ENCODE peak calls at places on chromosomes 5 and 9, in eight cellular contexts. W is AG09309, C is cardiac muscle cell, X is nephron progenitor cell, T is esophagus squamous epithelium, D is GM23338, M is IMR-90, N is tibial nerve. Q is an unnamed sample.

GRCh38 chr9:108160039-108160438 is 670.5 kb upstream of the KLF4 start:
- DNase-seq in W (no peak), C (no peak), X (no peak), T (no peak), D (no peak), M (no peak), N (no peak), Q (no peak)

GRCh38 chr9:7144265-7145046 is 386.7 kb downstream of the KDM4C start:
- DNase-seq in W (no peak), C (peak), X (no peak), T (no peak), D (peak), M (no peak), N (no peak), Q (no peak)

GRCh38 chr9:89410709-89411111 is 87.2 kb downstream of the SEMA4D start:
- DNase-seq in W (no peak), C (no peak), X (no peak), T (no peak), D (peak), M (no peak), N (no peak), Q (no peak)

GRCh38 chr5:96577909-96578308 is 84.3 kb upstream of the CAST start:
- DNase-seq in W (no peak), C (no peak), X (no peak), T (no peak), D (no peak), M (peak), N (no peak), Q (no peak)

GRCh38 chr5:176553260-176554085 is 4.3 kb downstream of the CDHR2 start:
- DNase-seq in W (no peak), C (no peak), X (no peak), T (no peak), D (no peak), M (no peak), N (no peak), Q (no peak)

GRCh38 chr5:55062039-55062779 is 38.2 kb downstream of the GZMK start:
- DNase-seq in W (no peak), C (no peak), X (no peak), T (no peak), D (no peak), M (no peak), N (no peak), Q (no peak)

GRCh38 chr5:78518365-78519197 is 130.0 kb downstream of the LHFPL2 start:
- DNase-seq in W (no peak), C (peak), X (no peak), T (no peak), D (peak), M (peak), N (no peak), Q (no peak)

GRCh38 chr9:21656776-21657637 is 145.4 kb upstream of the MTAP start:
- DNase-seq in W (peak), C (no peak), X (no peak), T (no peak), D (no peak), M (peak), N (no peak), Q (peak)

GRCh38 chr5:107352576-107352975 is 318.2 kb downstream of the EFNA5 start:
- DNase-seq in W (no peak), C (no peak), X (no peak), T (no peak), D (no peak), M (no peak), N (no peak), Q (no peak)

GRCh38 chr9:78590068-78590467 is 293.1 kb downstream of the PSAT1 start:
- DNase-seq in W (no peak), C (no peak), X (no peak), T (no peak), D (no peak), M (peak), N (no peak), Q (no peak)

GRCh38 chr9:108049671-108050494 is 560.3 kb upstream of the KLF4 start:
- DNase-seq in W (no peak), C (no peak), X (no peak), T (no peak), D (no peak), M (no peak), N (no peak), Q (no peak)

GRCh38 chr5:156327306-156327705 is 342 bp downstream of the SGCD start:
- DNase-seq in W (no peak), C (no peak), X (no peak), T (no peak), D (no peak), M (no peak), N (no peak), Q (no peak)

GRCh38 chr5:159552751-159553150 is 222.5 kb upstream of the IL12B start:
- DNase-seq in W (peak), C (no peak), X (no peak), T (no peak), D (no peak), M (peak), N (no peak), Q (no peak)

GRCh38 chr5:25646421-25647341 is 1001.9 kb upstream of the CDH10 start:
- DNase-seq in W (no peak), C (no peak), X (no peak), T (no peak), D (no peak), M (no peak), N (no peak), Q (no peak)

GRCh38 chr5:122492675-122493074 is 180.6 kb downstream of the SNCAIP start:
- DNase-seq in W (no peak), C (no peak), X (no peak), T (no peak), D (peak), M (no peak), N (no peak), Q (no peak)

GRCh38 chr5:60674670-60675069 is 25.3 kb downstream of the DEPDC1B start:
- DNase-seq in W (no peak), C (no peak), X (no peak), T (no peak), D (no peak), M (peak), N (no peak), Q (no peak)

GRCh38 chr5:180083529-180084060 is 12.0 kb upstream of the RNF130 start:
- DNase-seq in W (no peak), C (no peak), X (no peak), T (no peak), D (no peak), M (no peak), N (no peak), Q (no peak)

GRCh38 chr5:180080670-180081280 is 9.2 kb upstream of the RNF130 start:
- DNase-seq in W (no peak), C (no peak), X (no peak), T (no peak), D (no peak), M (no peak), N (no peak), Q (no peak)

GRCh38 chr5:180081481-180081880 is 9.9 kb upstream of the RNF130 start:
- DNase-seq in W (no peak), C (no peak), X (no peak), T (no peak), D (no peak), M (no peak), N (no peak), Q (no peak)

GRCh38 chr5:180084638-180085561 is 13.3 kb upstream of the RNF130 start:
- DNase-seq in W (no peak), C (no peak), X (no peak), T (no peak), D (peak), M (no peak), N (no peak), Q (no peak)

DNA sequence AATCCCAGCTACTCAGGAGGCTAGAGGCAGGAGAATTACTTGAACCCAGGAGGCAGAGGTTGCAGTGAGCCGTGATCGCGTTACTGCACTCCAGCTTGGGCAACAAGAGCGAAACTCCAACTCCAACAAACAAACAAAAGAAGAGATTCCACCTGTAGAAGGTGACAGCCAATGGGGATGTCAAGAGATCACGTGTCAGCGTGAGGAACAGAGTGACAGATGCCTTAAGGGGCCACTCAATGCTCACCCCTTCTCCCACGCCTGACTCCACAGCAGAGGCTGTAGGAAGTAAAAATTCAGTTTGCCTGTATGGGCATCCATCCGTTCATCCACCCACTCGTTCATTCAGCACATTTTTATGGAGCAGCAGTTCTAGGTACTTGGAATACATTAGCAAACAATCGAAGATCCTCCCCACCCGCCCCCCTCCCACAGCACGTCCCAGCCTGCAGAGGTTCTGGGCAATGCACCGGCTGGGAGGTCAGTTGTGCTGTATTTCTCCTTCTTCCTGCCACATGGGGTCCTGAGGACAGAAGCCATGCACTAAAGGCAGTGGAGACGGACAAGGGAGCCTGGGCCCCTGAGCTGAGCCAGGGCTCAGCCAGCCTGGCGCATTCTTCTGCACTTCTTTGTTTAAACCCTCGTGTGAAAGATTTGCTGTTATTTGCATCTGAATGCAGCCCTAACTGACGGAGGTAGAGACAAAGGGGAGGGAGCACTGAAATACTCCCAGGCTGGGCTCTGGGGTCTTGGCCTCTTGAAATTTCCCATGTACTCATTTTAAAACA is 11.3 kb upstream of the RNF130 start:
- DNase-seq in W (no peak), C (no peak), X (no peak), T (no peak), D (peak), M (no peak), N (no peak), Q (no peak)
- TF ChIP-seq CTCF in W (no peak), C (no peak), X (no peak), T (no peak), D (no peak), M (no peak), N (no peak), Q (no peak)

DNA sequence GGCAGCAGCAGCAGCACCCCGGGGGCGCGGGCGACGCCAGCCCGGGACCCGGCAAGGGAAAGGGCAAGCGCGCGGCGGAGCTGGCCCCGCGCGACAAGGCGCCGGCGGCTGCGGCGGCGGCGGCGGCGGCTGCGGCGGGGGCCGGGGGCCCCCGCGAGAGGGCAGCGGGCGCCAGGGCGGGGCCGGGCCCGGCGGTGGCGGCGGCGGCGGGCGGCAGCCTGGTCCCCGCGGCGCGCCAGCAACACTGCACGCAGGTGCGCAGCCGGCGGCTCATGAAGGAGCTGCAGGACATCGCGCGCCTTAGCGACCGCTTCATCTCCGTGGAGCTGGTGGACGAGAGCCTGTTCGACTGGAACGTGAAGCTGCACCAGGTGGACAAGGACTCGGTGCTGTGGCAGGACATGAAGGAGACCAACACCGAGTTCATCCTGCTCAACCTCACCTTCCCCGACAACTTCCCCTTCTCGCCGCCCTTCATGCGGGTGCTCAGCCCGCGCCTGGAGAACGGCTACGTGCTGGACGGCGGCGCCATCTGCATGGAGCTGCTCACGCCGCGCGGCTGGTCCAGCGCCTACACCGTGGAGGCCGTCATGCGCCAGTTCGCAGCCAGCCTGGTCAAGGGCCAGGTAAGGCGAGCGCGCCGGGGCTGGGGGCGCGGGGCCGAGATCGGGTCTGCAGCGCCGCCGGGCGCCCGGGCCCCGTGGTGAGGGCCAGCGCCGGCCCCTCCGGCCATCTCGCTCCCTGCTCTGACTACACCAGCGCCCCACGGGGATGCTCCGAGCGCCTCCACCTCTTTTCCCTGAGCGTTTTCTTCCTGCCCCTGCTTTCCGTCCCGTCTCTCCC is at the start of gene UBE2QL1:
- DNase-seq in W (no peak), C (peak), X (peak), T (no peak), D (peak), M (no peak), N (no peak), Q (no peak)
- TF ChIP-seq CTCF in W (no peak), C (no peak), X (no peak), T (no peak), D (peak), M (no peak), N (no peak), Q (no peak)

GRCh38 chr9:113612216-113612747 is 148.8 kb downstream of the RGS3 start:
- DNase-seq in W (no peak), C (no peak), X (no peak), T (no peak), D (no peak), M (no peak), N (no peak), Q (no peak)
- TF ChIP-seq CTCF in W (no peak), C (no peak), X (no peak), T (no peak), D (no peak), M (no peak), N (no peak), Q (no peak)

GRCh38 chr5:178836628-178837027 is 23.1 kb upstream of the ZNF354B start:
- DNase-seq in W (no peak), C (no peak), X (no peak), T (no peak), D (no peak), M (no peak), N (no peak), Q (no peak)

GRCh38 chr5:178839319-178839704 is 20.4 kb upstream of the ZNF354B start:
- DNase-seq in W (no peak), C (peak), X (peak), T (no peak), D (peak), M (no peak), N (no peak), Q (no peak)
- TF ChIP-seq CTCF in W (peak), C (peak), X (peak), T (no peak), D (peak), M (peak), N (peak), Q (no peak)